ENCODE peak calls at places on chromosomes 13 and 19, in eight cellular contexts. A, T, G, C, P, V, D and J are unnamed samples.

GRCh38 chr13:27489456-27489855 is 39.1 kb upstream of the MTIF3 start:
- DNase-seq in A (no peak), T (no peak), G (no peak), C (peak), P (no peak), V (no peak), D (no peak), J (no peak)

GRCh38 chr19:39173502-39173991 is 23.2 kb upstream of the NCCRP1 start:
- DNase-seq in A (no peak), T (no peak), G (no peak), C (no peak), P (no peak), V (no peak), D (no peak), J (no peak)

GRCh38 chr13:26423634-26424033 is 133.8 kb upstream of the WASF3 start:
- DNase-seq in A (no peak), T (no peak), G (no peak), C (peak), P (no peak), V (no peak), D (peak), J (no peak)

GRCh38 chr19:13959962-13960862 is 7.9 kb downstream of the DCAF15 start:
- DNase-seq in A (no peak), T (peak), G (no peak), C (no peak), P (no peak), V (no peak), D (peak), J (no peak)

GRCh38 chr19:8324186-8325050 is 3.1 kb downstream of the RPS28 start:
- DNase-seq in A (no peak), T (no peak), G (no peak), C (no peak), P (no peak), V (no peak), D (no peak), J (no peak)

GRCh38 chr19:51726049-51726448 is 2.3 kb upstream of the HAS1 start:
- DNase-seq in A (no peak), T (peak), G (no peak), C (peak), P (no peak), V (no peak), D (peak), J (no peak)

GRCh38 chr13:112754281-112755025 is 64.6 kb downstream of the ATP11A start:
- DNase-seq in A (no peak), T (no peak), G (no peak), C (no peak), P (no peak), V (no peak), D (no peak), J (no peak)

GRCh38 chr13:108944760-108945159 is 315.3 kb downstream of the MYO16 start:
- DNase-seq in A (no peak), T (peak), G (peak), C (no peak), P (no peak), V (no peak), D (peak), J (no peak)

GRCh38 chr19:1860133-1860775 is 3.1 kb downstream of the KLF16 start:
- DNase-seq in A (no peak), T (peak), G (peak), C (peak), P (no peak), V (no peak), D (peak), J (peak)

GRCh38 chr13:96091164-96091931 is 1.4 kb downstream of the HS6ST3 start:
- DNase-seq in A (no peak), T (no peak), G (no peak), C (peak), P (no peak), V (no peak), D (peak), J (peak)

GRCh38 chr19:4524808-4525562 is 6.7 kb upstream of the PLIN4 start:
- DNase-seq in A (peak), T (peak), G (no peak), C (peak), P (peak), V (peak), D (peak), J (peak)

GRCh38 chr19:16449330-16449961 is 22.3 kb downstream of the EPS15L1 start:
- DNase-seq in A (peak), T (no peak), G (no peak), C (no peak), P (no peak), V (peak), D (no peak), J (no peak)

GRCh38 chr13:28658539-28658795 is 463 bp upstream of the POMP start:
- DNase-seq in A (no peak), T (no peak), G (no peak), C (no peak), P (no peak), V (no peak), D (peak), J (no peak)

GRCh38 chr19:51044327-51044726 is 9.5 kb upstream of the KLK12 start:
- DNase-seq in A (no peak), T (no peak), G (no peak), C (no peak), P (no peak), V (no peak), D (no peak), J (no peak)

GRCh38 chr13:79212064-79212619 is 193.9 kb downstream of the RBM26 start:
- DNase-seq in A (no peak), T (no peak), G (no peak), C (no peak), P (no peak), V (no peak), D (no peak), J (no peak)

GRCh38 chr19:54188224-54188871 is 1.0 kb downstream of the MBOAT7 start:
- DNase-seq in A (peak), T (peak), G (no peak), C (no peak), P (no peak), V (peak), D (no peak), J (no peak)

GRCh38 chr13:102555914-102556553 is 40.8 kb upstream of the TPP2 start:
- DNase-seq in A (peak), T (peak), G (peak), C (peak), P (no peak), V (no peak), D (peak), J (no peak)

GRCh38 chr13:19154843-19155242 is 26.8 kb downstream of the TUBA3C start:
- DNase-seq in A (no peak), T (no peak), G (no peak), C (no peak), P (no peak), V (no peak), D (no peak), J (no peak)

GRCh38 chr13:30829145-30829544 is 76.9 kb upstream of the MEDAG start:
- DNase-seq in A (no peak), T (peak), G (peak), C (no peak), P (no peak), V (no peak), D (peak), J (no peak)

GRCh38 chr13:43614063-43614462 is 172.7 kb downstream of the ENOX1 start:
- DNase-seq in A (no peak), T (no peak), G (no peak), C (no peak), P (no peak), V (no peak), D (no peak), J (no peak)

GRCh38 chr19:11210656-11210928 is 13.2 kb upstream of the KANK2 start:
- DNase-seq in A (no peak), T (no peak), G (no peak), C (no peak), P (no peak), V (no peak), D (no peak), J (no peak)

GRCh38 chr13:41514853-41515395 is 57.6 kb downstream of the RGCC start:
- DNase-seq in A (no peak), T (no peak), G (no peak), C (no peak), P (no peak), V (no peak), D (no peak), J (no peak)

GRCh38 chr13:46668302-46668720 is 115.3 kb downstream of the LRCH1 start:
- DNase-seq in A (peak), T (peak), G (peak), C (peak), P (no peak), V (no peak), D (peak), J (no peak)